ENCODE peak calls at places on chromosomes 5 and 9, in nine cellular contexts. V is GM23248, S is neural progenitor cell, P is IMR-90, C is GM23338, G is neuronal stem cell, X is fibroblast of lung, L is HCT116, J is Karpas-422. O is an unnamed sample.

GRCh38 chr9:128786681-128787582 is at the start of gene TBC1D13:
- DNase-seq in V (peak), S (peak), P (peak), C (peak), G (peak), X (peak), L (peak), J (peak), O (peak)

GRCh38 chr9:117434568-117434967 is 19.7 kb upstream of the ASTN2 start:
- DNase-seq in V (no peak), S (peak), P (no peak), C (peak), G (no peak), X (no peak), L (no peak), J (peak), O (no peak)

GRCh38 chr5:147481857-147482256 is 28.0 kb downstream of the DPYSL3 start:
- DNase-seq in V (peak), S (no peak), P (peak), C (no peak), G (no peak), X (peak), L (no peak), J (no peak), O (no peak)

GRCh38 chr5:154325566-154325965 is 120.2 kb upstream of the SAP30L start:
- DNase-seq in V (no peak), S (no peak), P (no peak), C (no peak), G (no peak), X (no peak), L (no peak), J (no peak), O (no peak)

GRCh38 chr9:124617477-124618141 is 110.4 kb upstream of the NR5A1 start:
- DNase-seq in V (peak), S (peak), P (peak), C (peak), G (peak), X (peak), L (peak), J (peak), O (peak)

GRCh38 chr5:76081811-76082783 is 1.1 kb upstream of the SV2C start:
- DNase-seq in V (no peak), S (peak), P (no peak), C (peak), G (peak), X (no peak), L (no peak), J (no peak), O (no peak)

GRCh38 chr9:134136997-134137302 is 1.1 kb downstream of the WDR5 start:
- DNase-seq in V (no peak), S (peak), P (no peak), C (peak), G (no peak), X (no peak), L (no peak), J (no peak), O (no peak)

GRCh38 chr9:126665696-126666035 is 51.9 kb downstream of the LMX1B start:
- DNase-seq in V (no peak), S (peak), P (no peak), C (peak), G (no peak), X (no peak), L (no peak), J (no peak), O (no peak)

GRCh38 chr5:23147625-23148024 is 294.5 kb upstream of the CDH12 start:
- DNase-seq in V (no peak), S (no peak), P (no peak), C (no peak), G (no peak), X (no peak), L (no peak), J (no peak), O (no peak)

GRCh38 chr9:110638381-110638954 is 30.1 kb upstream of the MUSK start:
- DNase-seq in V (peak), S (no peak), P (peak), C (peak), G (no peak), X (peak), L (no peak), J (peak), O (peak)

GRCh38 chr5:145204741-145205140 is 630.4 kb downstream of the PRELID2 start:
- DNase-seq in V (no peak), S (no peak), P (no peak), C (no peak), G (no peak), X (no peak), L (no peak), J (no peak), O (no peak)

GRCh38 chr5:56516936-56517521 is 283.9 kb upstream of the ANKRD55 start:
- DNase-seq in V (peak), S (no peak), P (peak), C (no peak), G (no peak), X (peak), L (no peak), J (no peak), O (no peak)

GRCh38 chr9:133048595-133048994 is 13.2 kb upstream of the CEL start:
- DNase-seq in V (peak), S (peak), P (peak), C (peak), G (no peak), X (no peak), L (peak), J (peak), O (peak)

GRCh38 chr5:55306641-55307382 is 682 bp downstream of the DHX29 start:
- DNase-seq in V (peak), S (no peak), P (no peak), C (no peak), G (no peak), X (peak), L (no peak), J (peak), O (no peak)

GRCh38 chr5:82396871-82397514 is 118.8 kb upstream of the RPS23 start:
- DNase-seq in V (peak), S (no peak), P (peak), C (no peak), G (no peak), X (peak), L (peak), J (no peak), O (no peak)

GRCh38 chr9:20526500-20527319 is 95.6 kb downstream of the MLLT3 start:
- DNase-seq in V (peak), S (no peak), P (peak), C (peak), G (no peak), X (peak), L (no peak), J (no peak), O (no peak)

GRCh38 chr9:132991351-132992300 is 13.1 kb downstream of the GFI1B start:
- DNase-seq in V (no peak), S (no peak), P (no peak), C (no peak), G (no peak), X (no peak), L (no peak), J (no peak), O (no peak)

GRCh38 chr5:127599847-127600246 is 49.0 kb upstream of the CTXN3 start:
- DNase-seq in V (no peak), S (no peak), P (no peak), C (no peak), G (no peak), X (no peak), L (no peak), J (no peak), O (no peak)

GRCh38 chr5:127601111-127601510 is 47.8 kb upstream of the CTXN3 start:
- DNase-seq in V (no peak), S (no peak), P (no peak), C (no peak), G (no peak), X (no peak), L (no peak), J (no peak), O (no peak)

GRCh38 chr5:127601601-127602000 is 47.3 kb upstream of the CTXN3 start:
- DNase-seq in V (no peak), S (no peak), P (no peak), C (no peak), G (no peak), X (no peak), L (no peak), J (no peak), O (no peak)

GRCh38 chr5:127602481-127602880 is 46.4 kb upstream of the CTXN3 start:
- DNase-seq in V (no peak), S (no peak), P (no peak), C (peak), G (no peak), X (no peak), L (no peak), J (no peak), O (no peak)

GRCh38 chr5:127602896-127603470 is 45.9 kb upstream of the CTXN3 start:
- DNase-seq in V (no peak), S (no peak), P (no peak), C (no peak), G (no peak), X (no peak), L (no peak), J (no peak), O (no peak)
- H2AFZ ChIP-seq in V (no peak), S (no peak), P (no peak), C (peak), G (no peak), X (no peak), L (no peak), J (no peak), O (no peak)

DNA sequence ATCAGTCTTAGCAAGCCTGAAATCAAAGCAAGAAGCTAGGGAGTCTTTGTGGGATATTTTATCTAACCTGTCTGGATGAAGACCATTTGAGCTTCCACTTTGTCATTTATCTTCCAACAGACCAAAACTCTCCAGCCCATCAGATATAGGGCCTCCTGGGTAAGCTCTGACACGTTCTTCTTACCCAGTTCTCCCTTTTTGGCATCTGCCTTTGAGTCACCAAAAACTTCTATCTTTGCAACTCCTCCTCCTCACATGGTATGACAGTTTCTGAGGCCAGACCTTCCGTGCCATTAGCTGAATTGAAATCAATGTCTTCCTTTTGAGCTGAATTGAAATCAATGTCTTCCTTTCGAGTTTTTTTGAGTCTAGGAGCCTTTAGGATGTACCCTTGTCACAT is 156.6 kb upstream of the SPRY4 start:
- DNase-seq in V (no peak), S (no peak), P (no peak), C (no peak), G (no peak), X (no peak), L (no peak), J (no peak), O (no peak)
- H2AFZ ChIP-seq in V (no peak), S (no peak), P (no peak), C (no peak), G (no peak), X (no peak), L (no peak), J (no peak), O (no peak)

GRCh38 chr5:157505496-157505895 is 45.5 kb downstream of the NIPAL4 start:
- DNase-seq in V (no peak), S (no peak), P (no peak), C (no peak), G (no peak), X (no peak), L (no peak), J (no peak), O (no peak)
- H2AFZ ChIP-seq in V (no peak), S (no peak), P (no peak), C (no peak), G (no peak), X (no peak), L (no peak), J (no peak), O (no peak)

GRCh38 chr9:113345693-113346092 is 3.6 kb upstream of the BSPRY start:
- DNase-seq in V (no peak), S (no peak), P (no peak), C (no peak), G (no peak), X (no peak), L (no peak), J (no peak), O (no peak)

GRCh38 chr9:113347479-113347878 is 1.9 kb upstream of the BSPRY start:
- DNase-seq in V (no peak), S (no peak), P (no peak), C (no peak), G (no peak), X (no peak), L (no peak), J (no peak), O (no peak)

GRCh38 chr9:113345165-113345564 is 4.2 kb upstream of the BSPRY start:
- DNase-seq in V (no peak), S (no peak), P (no peak), C (no peak), G (no peak), X (no peak), L (no peak), J (no peak), O (no peak)

GRCh38 chr9:113349044-113349433 is 302 bp upstream of the BSPRY start:
- DNase-seq in V (no peak), S (peak), P (no peak), C (peak), G (no peak), X (no peak), L (no peak), J (no peak), O (no peak)

DNA sequence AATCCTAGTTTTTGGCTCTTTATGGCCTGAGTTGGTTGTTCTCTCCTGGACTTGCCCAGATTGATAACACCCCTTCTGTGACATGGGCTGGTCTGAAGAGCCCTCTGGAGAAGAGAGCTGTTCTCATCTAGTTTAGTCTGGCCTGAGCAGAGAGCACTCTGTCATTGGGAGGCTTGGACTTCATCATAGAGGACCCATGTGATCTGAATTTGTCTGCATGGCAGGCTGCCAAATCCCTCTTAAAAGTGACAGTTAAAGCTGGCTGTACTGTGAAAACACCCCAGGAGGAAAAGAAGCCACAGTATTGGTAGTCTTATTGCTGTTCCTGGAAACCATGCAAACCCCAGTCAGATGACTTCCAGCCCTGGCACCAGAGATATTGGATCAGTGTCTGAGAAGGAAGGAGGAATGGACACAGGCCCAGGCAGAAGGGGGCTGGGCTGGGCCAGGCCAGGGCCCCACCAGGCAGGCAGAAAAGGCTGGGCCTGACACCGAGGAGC is 3.7 kb upstream of the WDR31 start:
- DNase-seq in V (peak), S (no peak), P (no peak), C (no peak), G (no peak), X (peak), L (no peak), J (no peak), O (peak)
- H2AFZ ChIP-seq in V (peak), S (no peak), P (no peak), C (no peak), G (peak), X (no peak), L (no peak), J (peak), O (peak)

GRCh38 chr9:136991993-136992818 is at the start of gene PAXX:
- DNase-seq in V (peak), S (peak), P (peak), C (peak), G (peak), X (peak), L (peak), J (peak), O (peak)
- H2AFZ ChIP-seq in V (peak), S (peak), P (peak), C (no peak), G (peak), X (peak), L (no peak), J (peak), O (peak)

GRCh38 chr5:124952566-124952965 is 206.1 kb upstream of the ZNF608 start:
- DNase-seq in V (no peak), S (no peak), P (no peak), C (no peak), G (no peak), X (no peak), L (no peak), J (no peak), O (peak)
- H2AFZ ChIP-seq in V (no peak), S (no peak), P (no peak), C (peak), G (no peak), X (no peak), L (no peak), J (no peak), O (peak)

O was measured in MM.1S.